ENCODE peak calls at places on chromosomes 5 and 9, in five cellular contexts. K, N, X, D and Z are unnamed samples.

GRCh38 chr5:21806943-21807342 is 1046.2 kb downstream of the CDH12 start:
- DNase-seq in K (peak; percentile 81), N (no peak), X (no peak), D (no peak), Z (no peak)

GRCh38 chr5:107422494-107422893 is 248.2 kb downstream of the EFNA5 start:
- DNase-seq in K (no peak), N (no peak), X (no peak), D (no peak), Z (no peak)

GRCh38 chr9:34491596-34491995 is 31.2 kb downstream of the ENHO start:
- DNase-seq in K (no peak), N (no peak), X (no peak), D (no peak), Z (no peak)

GRCh38 chr9:116087246-116087645 is 66.3 kb upstream of the PAPPA start:
- DNase-seq in K (peak; percentile 78), N (no peak), X (peak; percentile 33), D (no peak), Z (no peak)

GRCh38 chr9:128250839-128251558 is 24.8 kb downstream of the GOLGA2 start:
- DNase-seq in K (no peak), N (no peak), X (no peak), D (no peak), Z (no peak)

GRCh38 chr5:160506006-160507004 is 84.7 kb downstream of the PTTG1 start:
- DNase-seq in K (no peak), N (peak; percentile 46), X (no peak), D (no peak), Z (no peak)

GRCh38 chr5:72244862-72245371 is 75.1 kb downstream of the MRPS27 start:
- DNase-seq in K (no peak), N (no peak), X (no peak), D (no peak), Z (no peak)

GRCh38 chr5:150609843-150610584 is 30.4 kb upstream of the SYNPO start:
- DNase-seq in K (no peak), N (peak; percentile 64), X (peak; percentile 65), D (no peak), Z (no peak)

GRCh38 chr5:59040804-59041201 is 457.9 kb downstream of the RAB3C start:
- DNase-seq in K (no peak), N (no peak), X (no peak), D (no peak), Z (no peak)

GRCh38 chr5:329758-330149 is 8.2 kb downstream of the AHRR start:
- DNase-seq in K (no peak), N (no peak), X (no peak), D (no peak), Z (no peak)

GRCh38 chr5:78367318-78367991 is 7.0 kb downstream of the SCAMP1 start:
- DNase-seq in K (no peak), N (no peak), X (no peak), D (no peak), Z (no peak)

GRCh38 chr5:105885266-105885665 is 1785.5 kb downstream of the EFNA5 start:
- DNase-seq in K (no peak), N (no peak), X (no peak), D (no peak), Z (peak; percentile 23)

GRCh38 chr9:70021026-70021571 is 22.5 kb upstream of the MAMDC2 start:
- DNase-seq in K (peak; percentile 95), N (no peak), X (peak; percentile 61), D (no peak), Z (peak; percentile 73)

GRCh38 chr5:161847896-161848510 is at the start of gene GABRA1:
- DNase-seq in K (no peak), N (no peak), X (no peak), D (no peak), Z (no peak)

GRCh38 chr9:13388157-13388556 is 108.7 kb upstream of the MPDZ start:
- DNase-seq in K (no peak), N (no peak), X (no peak), D (no peak), Z (no peak)

GRCh38 chr5:83450840-83451239 is 20.7 kb upstream of the VCAN start:
- DNase-seq in K (peak; percentile 53), N (no peak), X (no peak), D (no peak), Z (no peak)

GRCh38 chr9:113293285-113293874 is 9.8 kb downstream of the RNF183 start:
- DNase-seq in K (no peak), N (no peak), X (no peak), D (no peak), Z (no peak)

GRCh38 chr5:116508835-116509234 is 65.8 kb downstream of the SEMA6A start:
- DNase-seq in K (no peak), N (no peak), X (no peak), D (no peak), Z (no peak)

GRCh38 chr5:89343666-89344065 is 460.7 kb upstream of the MEF2C start:
- DNase-seq in K (peak; percentile 8), N (peak; percentile 44), X (no peak), D (no peak), Z (no peak)

GRCh38 chr9:92455217-92455616 is 27.1 kb downstream of the ASPN start:
- DNase-seq in K (no peak), N (no peak), X (no peak), D (no peak), Z (no peak)

GRCh38 chr9:4548796-4549725 is 58.8 kb downstream of the SLC1A1 start:
- DNase-seq in K (no peak), N (peak; percentile 23), X (peak; percentile 22), D (no peak), Z (no peak)

GRCh38 chr5:124677999-124678385 is 68.4 kb downstream of the ZNF608 start:
- DNase-seq in K (no peak), N (no peak), X (no peak), D (no peak), Z (no peak)

GRCh38 chr5:96203761-96204160 is 229.3 kb downstream of the PCSK1 start:
- DNase-seq in K (peak; percentile 54), N (no peak), X (no peak), D (no peak), Z (no peak)

GRCh38 chr5:132471944-132472343 is 18.6 kb downstream of the IRF1 start:
- DNase-seq in K (no peak), N (peak; percentile 8), X (no peak), D (no peak), Z (no peak)

GRCh38 chr9:96022445-96023031 is 147.0 kb downstream of the ERCC6L2 start:
- DNase-seq in K (no peak), N (peak; percentile 36), X (no peak), D (no peak), Z (no peak)

GRCh38 chr9:129321511-129322021 is 143.5 kb upstream of the IER5L start:
- DNase-seq in K (no peak), N (no peak), X (no peak), D (no peak), Z (no peak)

GRCh38 chr5:68295772-68296171 is 80.2 kb downstream of the PIK3R1 start:
- DNase-seq in K (peak; percentile 74), N (no peak), X (no peak), D (no peak), Z (no peak)

GRCh38 chr5:142512041-142512679 is 173.7 kb downstream of the FGF1 start:
- DNase-seq in K (no peak), N (no peak), X (no peak), D (no peak), Z (no peak)

DNA sequence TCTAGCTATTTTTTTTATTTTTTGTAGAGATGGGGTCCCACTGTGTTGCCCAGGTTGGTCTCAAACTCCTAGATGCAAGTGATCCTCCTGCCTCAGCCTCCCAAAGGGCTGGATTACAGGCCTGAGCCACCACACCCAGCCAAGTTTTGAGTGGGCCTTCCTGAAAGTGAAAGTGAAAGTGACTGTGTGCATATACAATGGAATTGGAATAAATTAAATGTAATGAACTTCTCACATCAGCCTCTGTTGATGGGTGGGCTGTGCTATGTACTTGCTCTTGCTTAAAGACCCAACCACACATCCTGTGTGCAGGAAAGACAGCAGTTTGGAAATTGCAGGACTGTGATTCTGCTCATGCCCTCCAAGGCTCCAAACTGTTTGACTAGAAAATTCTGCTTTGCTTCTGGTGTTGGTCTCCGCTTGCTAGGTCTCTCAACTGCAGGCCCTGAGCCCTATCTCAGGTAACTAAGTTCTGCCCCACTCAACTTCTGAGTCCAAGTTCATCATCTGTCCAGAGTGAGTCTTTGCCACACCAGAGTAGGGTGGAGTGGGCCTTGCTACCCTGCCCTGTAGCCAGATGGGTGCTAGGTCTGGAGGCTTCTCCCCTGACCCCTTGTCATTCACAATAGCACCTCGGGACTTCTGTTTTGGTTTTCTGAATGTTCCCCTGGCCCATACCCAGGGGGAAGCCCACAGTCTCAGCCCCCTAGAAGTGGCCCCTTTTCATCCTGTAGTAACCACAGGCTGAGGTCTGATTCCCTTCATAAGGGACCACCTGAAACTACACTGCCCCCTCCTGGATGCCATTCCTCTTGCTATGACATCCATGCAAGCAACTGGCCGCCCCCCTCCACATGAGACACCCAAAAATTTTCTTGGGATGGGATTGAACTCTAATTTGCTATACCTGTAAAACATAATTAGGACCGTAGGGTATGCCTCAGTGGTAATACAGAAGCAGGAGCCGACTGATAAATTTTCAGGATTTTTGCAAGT is 36.5 kb upstream of the RAD23B start:
- DNase-seq in K (no peak), N (no peak), X (no peak), D (no peak), Z (no peak)
- TF ChIP-seq CTCF in K (no peak), N (no peak), X (no peak), D (no peak), Z (peak; percentile 27)

DNA sequence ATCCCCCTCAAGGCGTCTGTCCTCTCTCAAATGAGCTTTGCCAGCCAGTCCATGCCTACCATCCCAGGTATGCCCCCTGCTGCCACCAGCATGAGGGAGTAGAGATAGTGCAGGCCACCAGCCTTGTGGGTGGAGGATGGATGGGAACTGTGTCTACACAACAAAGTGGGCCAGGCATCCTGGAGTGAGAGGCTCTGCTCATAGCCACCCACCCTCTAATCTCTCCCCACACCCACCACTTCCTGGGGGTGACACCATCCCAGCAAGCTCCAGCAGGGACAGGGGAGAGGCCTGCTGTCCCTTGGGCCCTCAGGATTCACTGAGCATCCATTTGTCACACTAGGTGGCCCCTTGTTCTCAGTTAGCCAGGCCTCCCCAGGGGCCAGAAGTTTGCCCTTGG is 25.5 kb upstream of the FOXI1 start:
- DNase-seq in K (no peak), N (no peak), X (no peak), D (no peak), Z (no peak)
- H3K4me3 ChIP-seq in K (no peak overlapping the region), N (no peak overlapping the region), X (no peak overlapping the region), D (no peak overlapping the region), Z (no peak overlapping the region)

GRCh38 chr9:126704157-126704941 is 90.6 kb downstream of the LMX1B start:
- DNase-seq in K (peak; percentile 74), N (no peak), X (no peak), D (no peak), Z (peak; percentile 50)
- TF ChIP-seq CTCF in K (no peak), N (no peak), X (no peak), D (no peak), Z (peak; percentile 2)

DNA sequence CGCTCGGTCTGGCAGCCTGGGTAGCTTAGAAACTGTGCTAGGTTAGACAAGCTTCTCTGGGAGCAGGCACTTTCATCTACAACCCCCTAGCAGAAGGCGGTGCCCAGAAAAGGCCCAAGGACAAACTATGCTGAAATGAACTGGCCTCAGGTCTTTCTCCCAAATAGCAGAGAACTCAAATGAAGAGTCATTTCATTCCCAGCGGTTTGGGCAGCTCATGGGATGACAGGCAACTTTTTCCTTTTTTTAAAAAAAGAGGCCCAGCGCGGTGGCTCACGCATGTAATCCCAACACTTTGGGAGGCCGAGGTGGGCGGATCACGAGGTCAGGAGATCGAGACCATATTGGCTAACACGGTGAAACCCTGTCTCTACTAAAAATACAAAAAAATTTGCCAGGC is 2.5 kb downstream of the RAPGEF1 start:
- DNase-seq in K (no peak), N (no peak), X (no peak), D (no peak), Z (no peak)
- H3K4me3 ChIP-seq in K (no peak overlapping the region), N (no peak overlapping the region), X (peak overlapping the region; percentile 72), D (no peak overlapping the region), Z (no peak overlapping the region)